ENCODE peak calls at places on chromosome 21, in seven cellular contexts. W is ovary, G is pancreas, D is AG04450, H is esophagus squamous epithelium, Z is neuronal stem cell, M is kidney epithelial cell. V is an unnamed sample.

GRCh38 chr21:46189213-46189958 is 5.1 kb upstream of the SPATC1L start:
- DNase-seq in H (no peak), G (no peak), Z (no peak), D (no peak), W (no peak), M (peak), V (no peak)

GRCh38 chr21:28537371-28538079 is 455.2 kb downstream of the LTN1 start:
- DNase-seq in H (no peak), D (peak), Z (no peak), M (no peak), W (no peak), G (no peak), V (no peak)

GRCh38 chr21:20822559-20823133 is 175.6 kb upstream of the NCAM2 start:
- DNase-seq in D (no peak), G (no peak), H (no peak), Z (peak), M (no peak), W (no peak), V (no peak)

GRCh38 chr21:15276243-15276642 is 211.4 kb upstream of the NRIP1 start:
- DNase-seq in H (no peak), Z (no peak), W (no peak), G (no peak), D (no peak), M (no peak), V (no peak)

GRCh38 chr21:17462276-17462981 is 50.4 kb upstream of the CXADR start:
- DNase-seq in G (peak), H (no peak), M (no peak), Z (no peak), D (no peak), W (no peak), V (no peak)

GRCh38 chr21:35202431-35202830 is 153.3 kb upstream of the RUNX1 start:
- DNase-seq in Z (no peak), H (no peak), D (no peak), M (no peak), G (no peak), W (no peak), V (no peak)

GRCh38 chr21:37455504-37455911 is 88.9 kb downstream of the DYRK1A start:
- DNase-seq in M (no peak), Z (no peak), D (no peak), G (no peak), H (no peak), W (no peak), V (peak)

GRCh38 chr21:31731802-31732537 is at the start of gene SCAF4:
- DNase-seq in G (peak), W (peak), Z (peak), D (peak), M (peak), H (peak), V (peak)

GRCh38 chr21:14358775-14359174 is 24.2 kb downstream of the HSPA13 start:
- DNase-seq in M (no peak), W (no peak), G (no peak), Z (no peak), H (no peak), D (no peak), V (no peak)

GRCh38 chr21:45577806-45578801 is 35.9 kb upstream of the SLC19A1 start:
- DNase-seq in H (no peak), G (no peak), M (no peak), Z (no peak), D (no peak), W (no peak), V (no peak)

GRCh38 chr21:38139380-38140168 is 117.2 kb upstream of the KCNJ15 start:
- DNase-seq in W (no peak), H (no peak), G (no peak), M (peak), Z (no peak), D (peak), V (no peak)

GRCh38 chr21:35138665-35139381 is 89.7 kb upstream of the RUNX1 start:
- DNase-seq in G (no peak), M (peak), H (no peak), Z (no peak), W (no peak), D (peak), V (peak)

GRCh38 chr21:23119491-23119890 is 2121.3 kb downstream of the NCAM2 start:
- DNase-seq in H (no peak), Z (no peak), M (no peak), G (no peak), D (no peak), W (no peak), V (no peak)
- H3K4me3 ChIP-seq in H (no peak), Z (no peak), M (no peak), G (no peak), D (no peak), W (no peak), V (no peak)

DNA sequence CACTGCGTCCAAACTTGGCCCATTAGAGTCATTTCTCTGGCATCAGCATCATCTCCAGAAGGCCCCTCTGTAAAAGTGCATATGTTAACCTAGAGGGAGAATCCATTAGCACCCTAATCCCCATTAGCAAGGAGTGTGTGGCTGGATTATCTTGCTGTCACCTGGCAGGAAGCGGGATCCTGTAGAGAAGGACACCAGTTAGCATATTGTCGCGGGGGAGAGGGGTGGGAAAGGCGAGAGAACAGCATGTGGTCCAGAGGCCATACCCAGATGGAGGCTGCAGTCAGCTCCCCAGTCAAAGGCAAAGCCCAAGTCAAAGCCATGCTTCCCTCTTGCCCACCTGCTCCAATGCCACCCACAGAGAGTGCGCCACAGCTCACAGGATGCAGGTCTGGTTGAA is 64.0 kb downstream of the OLIG1 start:
- DNase-seq in M (no peak), H (no peak), Z (no peak), G (no peak), D (no peak), W (no peak), V (no peak)
- H3K4me3 ChIP-seq in M (no peak), H (no peak), Z (no peak), G (no peak), D (no peak), W (no peak), V (no peak)

GRCh38 chr21:34076835-34077234 is 3.5 kb downstream of the MRPS6 start:
- DNase-seq in M (no peak), H (no peak), D (no peak), G (no peak), Z (no peak), W (no peak), V (no peak)
- H3K4me3 ChIP-seq in M (no peak), H (no peak), D (no peak), G (no peak), Z (no peak), W (no peak), V (no peak)

DNA sequence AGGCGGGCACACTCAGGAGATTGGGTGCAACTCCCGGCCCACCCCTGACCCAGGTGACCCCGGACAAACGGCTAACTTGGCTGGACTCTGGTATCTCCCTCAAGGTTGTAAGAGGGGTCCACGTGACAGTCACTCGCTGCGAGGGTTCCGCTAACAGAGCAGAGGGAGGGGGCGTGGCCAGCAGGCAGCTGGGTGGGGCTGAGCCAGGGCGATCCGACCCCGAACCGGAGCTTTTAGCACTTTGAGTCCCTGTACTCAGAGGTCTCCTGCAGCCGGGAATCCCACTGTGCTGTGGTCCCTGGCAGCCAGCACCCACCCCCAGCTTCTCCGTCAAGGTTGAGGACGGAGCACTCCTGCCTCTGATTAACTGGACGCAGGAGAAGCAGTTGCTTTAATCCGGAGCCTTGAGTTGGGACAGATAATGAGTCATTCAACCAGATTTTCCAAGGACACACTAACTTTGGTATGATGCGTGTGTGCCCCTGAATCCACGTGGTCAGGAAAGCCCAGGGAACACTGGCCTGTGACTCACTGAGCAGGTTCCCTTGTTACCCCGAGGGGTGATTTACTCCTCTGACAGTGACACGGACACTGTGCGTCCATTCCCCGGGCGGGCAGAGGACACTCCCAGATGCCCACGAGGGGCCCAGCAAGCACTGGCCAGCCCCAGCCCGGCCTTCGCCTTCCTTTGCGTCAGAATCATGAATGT is 16.8 kb downstream of the TRPM2 start:
- DNase-seq in D (no peak), G (no peak), H (no peak), Z (peak), M (peak), W (peak), V (no peak)
- H3K4me3 ChIP-seq in D (no peak), G (no peak), H (no peak), Z (no peak), M (no peak), W (no peak), V (no peak)

GRCh38 chr21:41869771-41870170 is 9.4 kb downstream of the PRDM15 start:
- DNase-seq in M (no peak), Z (no peak), D (no peak), W (no peak), H (no peak), G (no peak), V (no peak)

GRCh38 chr21:41867313-41867712 is 11.8 kb downstream of the PRDM15 start:
- DNase-seq in W (no peak), H (no peak), Z (no peak), M (no peak), G (no peak), D (no peak), V (no peak)

GRCh38 chr21:41866274-41866809 is 12.8 kb downstream of the PRDM15 start:
- DNase-seq in D (no peak), W (no peak), G (no peak), Z (no peak), H (no peak), M (no peak), V (no peak)

GRCh38 chr21:41865002-41865777 is 14.0 kb downstream of the PRDM15 start:
- DNase-seq in G (no peak), M (no peak), Z (no peak), D (no peak), H (no peak), W (no peak), V (peak)

GRCh38 chr21:41868062-41868710 is 11.0 kb downstream of the PRDM15 start:
- DNase-seq in M (no peak), Z (no peak), G (no peak), H (no peak), D (no peak), W (no peak), V (peak)
- H3K4me3 ChIP-seq in M (no peak), Z (no peak), G (no peak), H (no peak), D (no peak), W (no peak), V (peak)

V was measured in GM12865.